ENCODE peak calls at places on chromosomes 12 and 14, in six cellular contexts. I is neuronal stem cell; Y is upper lobe of right lung; S is tibial artery; D is CD8-positive, alpha-beta T cell; M is pancreas. Q is an unnamed sample. For H3K4me1 and H3K9me3, the result is how much of the 10 kb centered on the place peaks cover.

GRCh38 chr14:49641697-49642129 is 6.7 kb upstream of the DNAAF2 start:
- DNase-seq in I (no peak), Y (no peak), S (no peak), D (no peak), M (peak), Q (no peak)

GRCh38 chr12:112198120-112198733 is 72.9 kb downstream of the TRAFD1 start:
- DNase-seq in I (peak), Y (no peak), S (no peak), D (peak), M (no peak), Q (no peak)

GRCh38 chr12:124379938-124380754 is 85.3 kb downstream of the RFLNA start:
- DNase-seq in I (no peak), Y (peak), S (peak), D (no peak), M (no peak), Q (no peak)

GRCh38 chr14:97706814-97707213 is 909.6 kb downstream of the VRK1 start:
- DNase-seq in I (no peak), Y (no peak), S (no peak), D (no peak), M (no peak), Q (no peak)

GRCh38 chr12:25458047-25458552 is 95.0 kb downstream of the LMNTD1 start:
- DNase-seq in I (no peak), Y (no peak), S (no peak), D (no peak), M (no peak), Q (no peak)

GRCh38 chr14:55131782-55132181 is 2.7 kb downstream of the LGALS3 start:
- DNase-seq in I (no peak), Y (no peak), S (no peak), D (no peak), M (no peak), Q (no peak)

GRCh38 chr14:24965934-24966593 is 83.9 kb downstream of the STXBP6 start:
- DNase-seq in I (peak), Y (no peak), S (no peak), D (no peak), M (peak), Q (no peak)

GRCh38 chr12:77947746-77948145 is 117.1 kb downstream of the NAV3 start:
- DNase-seq in I (no peak), Y (no peak), S (no peak), D (no peak), M (no peak), Q (no peak)

GRCh38 chr12:24038211-24038997 is 88.9 kb upstream of the SOX5 start:
- DNase-seq in I (no peak), Y (no peak), S (no peak), D (no peak), M (no peak), Q (no peak)

GRCh38 chr12:47903151-47903611 is 1.6 kb downstream of the VDR start:
- DNase-seq in I (no peak), Y (no peak), S (peak), D (no peak), M (no peak), Q (no peak)

GRCh38 chr14:77509366-77509765 is 10.8 kb upstream of the ISM2 start:
- DNase-seq in I (no peak), Y (no peak), S (no peak), D (no peak), M (no peak), Q (no peak)

GRCh38 chr12:50621435-50622304 is 116.9 kb downstream of the DIP2B start:
- DNase-seq in I (peak), Y (no peak), S (no peak), D (no peak), M (peak), Q (no peak)

GRCh38 chr14:76763362-76764041 is 2.2 kb downstream of the VASH1 start:
- DNase-seq in I (no peak), Y (no peak), S (peak), D (no peak), M (no peak), Q (no peak)

GRCh38 chr12:116591608-116592115 is 32.5 kb downstream of the MAP1LC3B2 start:
- DNase-seq in I (no peak), Y (no peak), S (no peak), D (no peak), M (no peak), Q (no peak)

GRCh38 chr12:18752280-18752920 is 14.5 kb downstream of the CAPZA3 start:
- DNase-seq in I (no peak), Y (no peak), S (no peak), D (no peak), M (peak), Q (no peak)

GRCh38 chr14:36515105-36515593 is 4.9 kb downstream of the NKX2-1 start:
- DNase-seq in I (no peak), Y (no peak), S (no peak), D (no peak), M (no peak), Q (no peak)

GRCh38 chr12:98456583-98457573 is 58.5 kb upstream of the TMPO start:
- DNase-seq in I (peak), Y (peak), S (peak), D (peak), M (peak), Q (no peak)

GRCh38 chr14:22908601-22909000 is 10.3 kb downstream of the RBM23 start:
- DNase-seq in I (no peak), Y (no peak), S (no peak), D (no peak), M (no peak), Q (no peak)

GRCh38 chr14:105316968-105317498 is 2.5 kb downstream of the PACS2 start:
- DNase-seq in I (no peak), Y (no peak), S (peak), D (no peak), M (no peak), Q (no peak)

GRCh38 chr12:109893250-109893995 is 6.7 kb upstream of the TCHP start:
- DNase-seq in I (no peak), Y (no peak), S (no peak), D (no peak), M (no peak), Q (no peak)
- H3K4me1 ChIP-seq in I (under half), Y (under half), S (under half), D (under half), M (under half), Q (under half)

DNA sequence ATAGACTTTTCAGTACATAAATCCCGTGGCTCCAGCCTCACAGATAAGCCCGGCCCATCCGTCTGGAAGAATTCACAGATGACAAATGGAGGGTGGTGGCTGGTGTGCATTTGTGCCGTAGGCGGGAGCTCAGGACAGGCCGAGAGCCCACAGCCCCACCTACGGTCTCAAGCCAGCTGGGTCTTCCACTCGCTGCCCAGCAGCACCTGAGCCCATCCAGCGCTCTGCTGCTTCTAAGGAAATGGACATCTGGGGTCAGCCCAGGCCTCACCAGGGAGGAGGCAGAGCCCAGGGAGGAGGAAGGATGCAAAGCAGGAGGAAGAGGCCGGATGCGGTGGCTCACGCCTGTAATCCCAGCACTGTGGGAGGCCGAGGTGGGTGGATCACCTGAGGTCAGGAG is 72.9 kb downstream of the KIF26A start:
- DNase-seq in I (no peak), Y (no peak), S (no peak), D (no peak), M (no peak), Q (no peak)
- H3K9me3 ChIP-seq in I (under half), Y (under half), S (under half), D (under half), M (under half), Q (under half)

GRCh38 chr12:38488866-38489265 is 172.3 kb downstream of the ALG10B start:
- DNase-seq in I (no peak), Y (no peak), S (no peak), D (no peak), M (no peak), Q (no peak)

DNA sequence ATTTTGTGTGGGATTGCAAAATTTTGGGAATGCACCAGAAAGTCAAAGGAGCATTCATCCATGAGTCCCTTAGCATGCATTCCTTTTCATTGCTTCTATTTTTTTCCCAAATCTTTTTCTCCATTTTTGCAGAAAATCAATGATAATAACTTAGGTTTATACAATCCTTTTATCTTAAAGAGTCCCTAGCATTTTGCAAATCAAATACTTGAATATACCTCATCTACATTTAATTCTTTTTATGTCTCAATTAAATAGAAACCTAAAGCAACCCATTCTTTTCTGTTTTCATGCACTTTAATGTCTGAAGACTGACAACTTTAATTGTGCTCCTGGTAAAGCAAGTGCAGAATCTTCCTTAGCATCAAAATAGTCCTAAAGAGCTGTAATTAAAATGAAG is 168.2 kb downstream of the ALG10B start:
- DNase-seq in I (no peak), Y (no peak), S (no peak), D (no peak), M (no peak), Q (no peak)
- H3K4me1 ChIP-seq in I (under half), Y (under half), S (under half), D (under half), M (under half), Q (under half)

GRCh38 chr12:34292736-34293625 is 270.7 kb downstream of the ALG10 start:
- DNase-seq in I (no peak), Y (peak), S (peak), D (peak), M (no peak), Q (no peak)
- H3K9me3 ChIP-seq in I (half or more), Y (under half), S (under half), D (under half), M (under half), Q (under half)

GRCh38 chr14:68791078-68791983 is 1.5 kb downstream of the ZFP36L1 start:
- DNase-seq in I (no peak), Y (no peak), S (no peak), D (no peak), M (no peak), Q (no peak)
- H3K4me1 ChIP-seq in I (under half), Y (under half), S (under half), D (under half), M (under half), Q (under half)